ENCODE peak calls at places on chromosomes 11 and 22, in nine cellular contexts. G, I, Q, F, K, Z, S, N and T are unnamed samples.
A peak's percentile ranks its signal among the peaks of the same experiment; 100 is the strongest.

GRCh38 chr11:13717331-13717730 is 48.9 kb downstream of the FAR1 start:
- DNase-seq in Z (no peak), I (no peak), Q (no peak), N (no peak), K (no peak), F (no peak), G (peak; percentile 47), S (no peak), T (no peak)

GRCh38 chr11:8008212-8008611 is 21.1 kb downstream of the EIF3F start:
- DNase-seq in I (no peak), Z (no peak), K (no peak), F (no peak), N (no peak), S (no peak), Q (no peak), G (no peak), T (no peak)

GRCh38 chr22:44154431-44154942 is 26.2 kb upstream of the PARVG start:
- DNase-seq in I (no peak), G (no peak), Q (no peak), S (no peak), Z (no peak), F (no peak), K (no peak), N (no peak), T (no peak)

GRCh38 chr11:116211166-116211565 is 561.6 kb downstream of the BUD13 start:
- DNase-seq in I (no peak), Z (no peak), Q (no peak), K (no peak), S (no peak), N (no peak), G (no peak), F (no peak), T (no peak)

GRCh38 chr11:67357831-67358555 is 4.6 kb upstream of the POLD4 start:
- DNase-seq in G (no peak), Q (no peak), F (no peak), S (no peak), K (no peak), N (no peak), Z (no peak), I (no peak), T (no peak)

GRCh38 chr22:28896611-28897010 is 13.2 kb downstream of the ZNRF3 start:
- DNase-seq in S (no peak), G (no peak), F (no peak), Z (no peak), N (no peak), I (no peak), Q (no peak), K (no peak), T (no peak)

GRCh38 chr22:36104988-36105387 is 55.6 kb downstream of the APOL3 start:
- DNase-seq in I (no peak), N (no peak), K (no peak), F (no peak), S (no peak), Q (no peak), G (no peak), Z (no peak), T (no peak)

GRCh38 chr11:119284344-119285157 is 32.4 kb downstream of the MCAM start:
- DNase-seq in K (peak; percentile 0), S (no peak), G (peak; percentile 68), N (no peak), Q (no peak), Z (no peak), I (no peak), F (no peak), T (no peak)

GRCh38 chr22:49310354-49310753 is 517.3 kb downstream of the BRD1 start:
- DNase-seq in S (no peak), N (no peak), Q (peak; percentile 28), I (peak; percentile 3), K (no peak), G (no peak), F (no peak), Z (no peak), T (no peak)